ENCODE peak calls at places on chromosome 20, in four cellular contexts. One of them, this sample, is unnamed.

GRCh38 chr20:22720206-22720605 is 135.8 kb upstream of the FOXA2 start:
- DNase-seq in A549: no peak
- DNase-seq in K562: no peak
- DNase-seq in HepG2: no peak
- DNase-seq in this sample: no peak

GRCh38 chr20:23022849-23023248 is 12.3 kb upstream of the SSTR4 start:
- DNase-seq in A549: no peak
- DNase-seq in HepG2: no peak
- DNase-seq in K562: no peak
- DNase-seq in this sample: no peak

GRCh38 chr20:22623211-22623610 is 38.8 kb upstream of the FOXA2 start:
- DNase-seq in K562: no peak
- DNase-seq in A549: no peak
- DNase-seq in HepG2: peak
- DNase-seq in this sample: peak

GRCh38 chr20:60108397-60108796 is 150.2 kb downstream of the CDH26 start:
- DNase-seq in A549: no peak
- DNase-seq in HepG2: no peak
- DNase-seq in K562: no peak
- DNase-seq in this sample: peak

GRCh38 chr20:25259788-25260254 is 11.9 kb downstream of the PYGB start:
- DNase-seq in K562: no peak
- DNase-seq in A549: no peak
- DNase-seq in HepG2: no peak
- DNase-seq in this sample: no peak

GRCh38 chr20:64027981-64028685 is 7.8 kb upstream of the C20orf204 start:
- DNase-seq in HepG2: no peak
- DNase-seq in K562: no peak
- DNase-seq in A549: no peak
- DNase-seq in this sample: no peak

GRCh38 chr20:62739581-62740285 is 31.1 kb downstream of the NTSR1 start:
- DNase-seq in A549: no peak
- DNase-seq in HepG2: no peak
- DNase-seq in K562: no peak
- DNase-seq in this sample: no peak

GRCh38 chr20:44651507-44652373 is at the start of gene ADA:
- DNase-seq in K562: peak
- DNase-seq in HepG2: peak
- DNase-seq in A549: peak
- DNase-seq in this sample: peak

GRCh38 chr20:19761853-19762252 is 3.8 kb downstream of the RIN2 start:
- DNase-seq in A549: no peak
- DNase-seq in K562: no peak
- DNase-seq in HepG2: no peak
- DNase-seq in this sample: no peak

GRCh38 chr20:59647271-59647670 is 42.9 kb downstream of the PHACTR3 start:
- DNase-seq in HepG2: no peak
- DNase-seq in A549: no peak
- DNase-seq in K562: no peak
- DNase-seq in this sample: no peak

GRCh38 chr20:1881240-1881835 is 13.9 kb upstream of the SIRPA start:
- DNase-seq in K562: no peak
- DNase-seq in A549: no peak
- DNase-seq in HepG2: no peak
- DNase-seq in this sample: no peak

DNA sequence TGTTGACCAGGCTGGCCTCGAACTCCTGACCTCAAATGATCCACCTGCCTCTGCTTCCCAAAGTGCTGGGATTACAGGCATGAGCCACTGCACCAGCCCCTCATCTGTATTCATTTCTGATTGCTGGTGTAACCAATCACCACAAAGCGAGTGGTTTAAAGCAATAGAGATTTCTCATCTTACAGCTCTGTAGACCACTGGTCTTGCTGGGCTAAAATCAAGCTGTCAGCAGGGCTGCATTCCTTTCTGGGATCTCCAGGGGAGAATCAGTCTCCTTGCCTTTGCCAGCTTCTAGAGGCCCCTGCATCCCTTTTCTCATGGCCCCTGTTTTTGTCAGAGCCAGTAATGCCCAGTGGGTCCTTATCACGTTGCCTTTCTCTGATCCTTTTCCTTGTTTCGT is 49.9 kb upstream of the PMEPA1 start:
- DNase-seq in HepG2: no peak
- DNase-seq in A549: no peak
- DNase-seq in K562: no peak
- DNase-seq in this sample: no peak
- TF ChIP-seq MAZ in HepG2: no peak
- TF ChIP-seq MAZ in A549: no peak
- TF ChIP-seq MAZ in K562: no peak
- TF ChIP-seq MAZ in this sample: no peak

DNA sequence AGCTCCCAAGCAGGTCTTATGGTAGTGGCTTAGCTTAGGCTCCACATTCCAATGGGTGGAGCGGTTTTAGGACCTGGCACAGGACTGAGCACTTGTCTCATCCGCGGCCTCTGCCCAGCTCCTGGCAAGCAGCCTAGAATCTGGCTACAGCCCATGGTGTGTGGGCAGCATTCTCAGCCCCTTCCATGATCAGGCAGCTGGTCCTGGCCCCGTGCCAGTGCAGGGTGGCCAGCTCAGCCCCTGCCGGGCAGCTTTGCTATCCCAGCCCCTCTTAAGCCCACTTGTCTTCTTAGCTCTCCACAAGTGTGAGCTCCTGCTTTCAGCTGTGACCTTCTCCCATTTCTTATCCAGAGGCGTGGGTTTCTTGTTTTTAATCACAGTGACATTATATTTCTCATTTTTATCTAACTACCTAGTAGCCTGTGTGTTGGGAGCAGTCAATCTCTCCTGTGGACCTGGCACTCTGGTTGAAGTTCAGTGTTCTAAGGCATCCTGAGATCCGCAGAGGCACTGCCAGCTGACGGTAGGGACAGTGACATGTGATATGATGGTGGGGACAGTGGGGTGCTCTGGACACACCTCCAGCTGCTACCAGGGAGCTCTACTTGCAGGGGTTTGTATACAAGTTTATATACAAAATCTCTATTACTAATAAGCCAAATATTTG is 119.9 kb upstream of the PRND start:
- DNase-seq in K562: no peak
- DNase-seq in A549: no peak
- DNase-seq in HepG2: no peak
- DNase-seq in this sample: no peak
- TF ChIP-seq MAZ in K562: no peak
- TF ChIP-seq MAZ in A549: no peak
- TF ChIP-seq MAZ in HepG2: no peak
- TF ChIP-seq MAZ in this sample: no peak

DNA sequence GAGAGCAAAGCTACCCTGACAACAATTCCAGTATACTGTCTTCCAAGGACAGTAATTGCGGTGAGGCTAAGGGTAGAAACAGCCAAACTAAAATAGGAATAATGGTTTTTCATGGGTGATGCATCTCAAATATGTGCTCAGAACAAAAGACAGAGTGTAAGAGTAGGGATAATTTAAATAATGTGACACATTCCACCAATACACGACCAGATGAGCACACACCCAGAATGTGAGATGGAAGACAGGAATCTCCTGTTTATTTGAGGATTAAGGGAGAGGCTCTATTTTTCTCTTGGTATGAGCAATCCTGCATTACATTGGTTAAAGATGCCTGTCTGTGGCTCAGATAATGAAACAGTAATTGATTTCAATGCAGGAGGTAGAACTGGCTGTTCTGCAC is 292.9 kb upstream of the ZFP64 start:
- DNase-seq in K562: no peak
- DNase-seq in HepG2: no peak
- DNase-seq in A549: no peak
- DNase-seq in this sample: peak
- TF ChIP-seq MAZ in K562: no peak
- TF ChIP-seq MAZ in HepG2: no peak
- TF ChIP-seq MAZ in A549: no peak
- TF ChIP-seq MAZ in this sample: no peak

GRCh38 chr20:17849111-17849900 is 119.3 kb downstream of the SNX5 start:
- DNase-seq in K562: no peak
- DNase-seq in HepG2: no peak
- DNase-seq in A549: no peak
- DNase-seq in this sample: no peak
- TF ChIP-seq MAZ in K562: no peak
- TF ChIP-seq MAZ in HepG2: no peak
- TF ChIP-seq MAZ in A549: no peak
- TF ChIP-seq MAZ in this sample: no peak

GRCh38 chr20:41533537-41534136 is 84.5 kb downstream of the CHD6 start:
- DNase-seq in HepG2: peak
- DNase-seq in K562: no peak
- DNase-seq in A549: no peak
- DNase-seq in this sample: no peak
- TF ChIP-seq MAZ in HepG2: no peak
- TF ChIP-seq MAZ in K562: no peak
- TF ChIP-seq MAZ in A549: no peak
- TF ChIP-seq MAZ in this sample: no peak

GRCh38 chr20:55099251-55099650 is 623.9 kb downstream of the DOK5 start:
- DNase-seq in A549: no peak
- DNase-seq in K562: no peak
- DNase-seq in HepG2: no peak
- DNase-seq in this sample: no peak

GRCh38 chr20:55097621-55098020 is 622.2 kb downstream of the DOK5 start:
- DNase-seq in HepG2: no peak
- DNase-seq in K562: no peak
- DNase-seq in A549: no peak
- DNase-seq in this sample: no peak

GRCh38 chr20:55095745-55096450 is 620.5 kb downstream of the DOK5 start:
- DNase-seq in HepG2: no peak
- DNase-seq in A549: no peak
- DNase-seq in K562: no peak
- DNase-seq in this sample: no peak

GRCh38 chr20:55090301-55090700 is 614.9 kb downstream of the DOK5 start:
- DNase-seq in K562: no peak
- DNase-seq in A549: no peak
- DNase-seq in HepG2: no peak
- DNase-seq in this sample: no peak

GRCh38 chr20:55094353-55094861 is 619.0 kb downstream of the DOK5 start:
- DNase-seq in K562: peak
- DNase-seq in HepG2: no peak
- DNase-seq in A549: no peak
- DNase-seq in this sample: no peak
- TF ChIP-seq MAZ in K562: no peak
- TF ChIP-seq MAZ in HepG2: no peak
- TF ChIP-seq MAZ in A549: no peak
- TF ChIP-seq MAZ in this sample: no peak

DNA sequence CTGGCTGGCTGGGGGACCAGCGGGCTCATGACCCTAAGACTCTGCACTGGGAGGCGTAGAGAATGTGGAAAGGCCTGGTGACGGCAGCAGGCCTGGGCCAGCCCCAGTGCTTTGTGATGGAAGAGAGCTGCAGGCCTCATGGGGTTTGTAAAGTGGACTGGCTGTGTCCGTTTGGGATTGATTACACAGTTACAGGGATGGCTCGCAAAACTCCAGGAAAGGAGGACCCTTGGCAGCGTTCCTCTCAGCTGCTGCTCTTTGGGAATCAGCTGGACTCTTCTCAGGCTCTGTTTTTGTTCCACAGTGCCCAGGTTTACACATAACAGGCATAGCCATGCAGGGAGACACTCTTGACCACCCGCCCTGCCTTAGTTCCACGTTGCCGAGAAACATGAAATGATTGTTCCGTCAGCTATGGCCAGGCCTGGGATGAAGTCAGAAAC is 89.0 kb downstream of the SLX4IP start:
- DNase-seq in A549: no peak
- DNase-seq in K562: no peak
- DNase-seq in HepG2: no peak
- DNase-seq in this sample: peak
- TF ChIP-seq MAZ in A549: no peak
- TF ChIP-seq MAZ in K562: no peak
- TF ChIP-seq MAZ in HepG2: no peak
- TF ChIP-seq MAZ in this sample: no peak

GRCh38 chr20:47725248-47725973 is 59.9 kb downstream of the SULF2 start:
- DNase-seq in A549: peak
- DNase-seq in HepG2: peak
- DNase-seq in K562: peak
- DNase-seq in this sample: peak
- TF ChIP-seq MAZ in A549: no peak
- TF ChIP-seq MAZ in HepG2: peak
- TF ChIP-seq MAZ in K562: no peak
- TF ChIP-seq MAZ in this sample: no peak

DNA sequence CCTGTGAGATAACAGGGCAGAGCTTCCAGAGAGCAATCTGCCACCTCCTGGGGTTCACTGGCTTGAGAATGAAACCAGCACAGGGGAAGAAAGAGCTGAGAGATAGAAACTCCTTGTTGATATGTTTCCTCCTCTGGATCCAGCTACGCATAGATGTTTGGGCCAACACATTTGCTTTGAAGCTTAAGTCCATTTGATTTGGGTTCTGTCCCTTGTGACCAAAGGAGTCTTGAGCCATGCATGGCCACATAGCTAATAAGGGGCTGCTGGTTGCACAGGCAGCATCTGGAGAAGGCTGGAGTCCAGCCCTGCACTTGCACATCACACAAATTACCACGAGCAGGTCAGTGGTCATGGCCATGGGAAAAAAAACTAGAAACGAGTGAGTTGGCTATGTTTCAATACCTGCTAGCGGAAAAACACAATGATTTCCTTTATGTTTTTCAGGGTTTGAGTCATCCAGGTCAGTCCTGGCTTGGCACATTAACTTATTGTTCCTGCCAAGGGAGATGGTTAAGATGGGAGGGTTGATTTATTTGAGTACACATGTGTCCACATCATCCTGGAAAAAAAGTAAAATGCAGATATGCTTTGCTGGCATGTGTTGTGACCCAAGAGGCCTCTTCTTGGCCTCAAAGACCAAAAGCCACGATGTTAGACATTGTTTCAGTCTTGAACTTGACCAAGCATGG is 5.7 kb upstream of the STX16 start:
- DNase-seq in A549: no peak
- DNase-seq in K562: no peak
- DNase-seq in HepG2: peak
- DNase-seq in this sample: peak
- TF ChIP-seq MAZ in A549: no peak
- TF ChIP-seq MAZ in K562: no peak
- TF ChIP-seq MAZ in HepG2: no peak
- TF ChIP-seq MAZ in this sample: no peak